ENCODE peak calls at places on chromosomes 2 and 18, in four cellular contexts. I is iris pigment epithelial cell; G is PC-9; L is stimulated activated CD4-positive, alpha-beta T cell treated with anti-CD3 and anti-CD28 coated beads, Interleukin-4, amount 100 ng/mL, for 1 hour. C is an unnamed sample.

GRCh38 chr18:10453261-10453884 is 1.1 kb upstream of the APCDD1 start:
- DNase-seq in I (no peak), G (no peak), L (no peak), C (no peak)

GRCh38 chr2:15610430-15610952 is 18.8 kb downstream of the DDX1 start:
- DNase-seq in I (no peak), G (no peak), L (no peak), C (no peak)

GRCh38 chr2:231597014-231597611 is 4.4 kb downstream of the TEX44 start:
- DNase-seq in I (peak), G (no peak), L (no peak), C (peak)

GRCh38 chr2:119126650-119127049 is 31.9 kb downstream of the C1QL2 start:
- DNase-seq in I (peak), G (peak), L (peak), C (no peak)

GRCh38 chr18:45780568-45780967 is 44.9 kb upstream of the SIGLEC15 start:
- DNase-seq in I (peak), G (no peak), L (no peak), C (no peak)

GRCh38 chr2:23491622-23492336 is 106.8 kb downstream of the KLHL29 start:
- DNase-seq in I (no peak), G (no peak), L (no peak), C (no peak)

GRCh38 chr2:133130548-133131246 is 437.6 kb downstream of the NCKAP5 start:
- DNase-seq in I (peak), G (no peak), L (no peak), C (peak)

GRCh38 chr2:112092286-112093041 is 37.4 kb downstream of the TMEM87B start:
- DNase-seq in I (peak), G (no peak), L (no peak), C (peak)

GRCh38 chr2:228689049-228689448 is 507.6 kb upstream of the SPHKAP start:
- DNase-seq in I (no peak), G (no peak), L (no peak), C (no peak)

C was measured in fibroblast of lung.